ENCODE peak calls at places on chromosomes 11 and 22, in six cellular contexts. O is AG10803; F is gastrocnemius medialis; V is lower lobe of right lung; M is CD4-positive, alpha-beta T cell; U is neural crest cell. K is an unnamed sample.
A peak's percentile ranks its signal among the peaks of the same experiment; 100 is the strongest.

GRCh38 chr22:38601221-38601764 is 31.3 kb upstream of the DMC1 start:
- DNase-seq in U (no peak), M (no peak), F (no peak), V (no peak), O (no peak), K (no peak)

GRCh38 chr11:60912223-60912850 is 1.6 kb upstream of the TMEM109 start:
- DNase-seq in O (no peak), F (no peak), V (no peak), M (no peak), U (no peak), K (peak; percentile 61)

GRCh38 chr22:29079218-29079901 is 6.5 kb downstream of the KREMEN1 start:
- DNase-seq in V (no peak), F (no peak), U (no peak), M (no peak), O (peak; percentile 59), K (no peak)

GRCh38 chr22:37196539-37197450 is 8.7 kb upstream of the C1QTNF6 start:
- DNase-seq in O (peak; percentile 87), U (no peak), V (peak; percentile 80), F (peak; percentile 86), M (no peak), K (no peak)

GRCh38 chr11:65386307-65387081 is at the start of gene FRMD8:
- DNase-seq in O (peak; percentile 77), U (peak; percentile 75), V (peak; percentile 96), M (peak; percentile 91), F (peak; percentile 92), K (peak; percentile 84)

GRCh38 chr11:46050065-46050464 is 71.2 kb downstream of the PHF21A start:
- DNase-seq in M (no peak), V (peak; percentile 44), F (no peak), O (peak; percentile 91), U (peak; percentile 2), K (no peak)

GRCh38 chr11:119024430-119025098 is 6.0 kb downstream of the TRAPPC4 start:
- DNase-seq in U (no peak), V (no peak), F (no peak), M (no peak), O (no peak), K (no peak)

GRCh38 chr22:39530692-39531331 is 1.7 kb downstream of the RPS19BP1 start:
- DNase-seq in V (peak; percentile 38), F (no peak), U (peak; percentile 17), O (peak; percentile 44), M (no peak), K (peak; percentile 48)

GRCh38 chr11:44290206-44290605 is 19.7 kb downstream of the ALX4 start:
- DNase-seq in O (peak; percentile 54), U (no peak), F (no peak), V (no peak), M (no peak), K (no peak)

GRCh38 chr11:8082391-8083087 is 1.5 kb downstream of the TUB start:
- DNase-seq in V (no peak), U (no peak), F (no peak), M (no peak), O (peak; percentile 40), K (no peak)

GRCh38 chr11:68818181-68818580 is 23.5 kb downstream of the CPT1A start:
- DNase-seq in U (no peak), V (no peak), M (no peak), F (no peak), O (no peak), K (no peak)

DNA sequence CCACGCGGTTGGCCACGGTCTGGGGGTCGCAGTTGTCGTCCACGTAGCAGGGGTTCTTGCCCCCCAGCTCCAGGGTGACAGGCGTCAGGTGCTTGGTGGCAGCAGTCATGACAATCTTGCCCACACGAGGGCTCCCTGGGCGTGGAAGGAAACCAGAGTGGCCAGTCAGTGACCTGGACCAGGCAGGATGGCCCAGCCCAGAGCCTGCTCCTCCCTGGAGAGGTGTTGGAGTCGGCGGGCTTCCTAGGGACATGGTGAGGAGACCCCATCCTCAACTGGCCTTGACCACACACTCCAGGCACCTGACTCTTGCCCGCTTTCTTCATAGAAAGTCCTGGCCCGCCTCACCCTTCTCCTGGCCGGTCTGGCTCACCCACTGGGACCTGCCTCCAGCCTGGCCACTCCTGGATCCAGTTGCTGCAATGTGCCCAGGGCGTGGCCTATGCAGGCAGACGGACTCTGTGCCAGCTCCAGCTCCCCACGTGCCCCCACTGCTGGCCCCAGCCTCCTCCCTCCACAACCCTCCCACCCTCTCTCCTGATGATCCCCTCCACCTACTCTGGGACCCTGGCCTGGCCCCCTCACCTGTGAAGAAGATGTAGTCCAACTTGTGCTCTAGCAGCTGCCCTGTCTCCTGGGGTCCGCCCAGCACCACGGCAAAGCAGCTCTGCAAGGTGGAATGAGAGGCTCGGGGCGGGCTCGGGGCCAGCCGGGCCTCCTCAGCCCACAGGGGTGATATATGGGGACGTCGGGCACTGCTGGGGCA is 8.7 kb downstream of the ALDH3B2 start:
- DNase-seq in V (no peak), M (no peak), U (no peak), O (no peak), F (no peak), K (no peak)
- TF ChIP-seq CTCF in V (peak; percentile 19), M (no peak), U (peak; percentile 28), O (no peak), F (no peak), K (no peak)

GRCh38 chr22:19896665-19897355 is 42.1 kb upstream of the GNB1L start:
- DNase-seq in V (no peak), U (no peak), M (peak; percentile 65), F (no peak), O (no peak), K (peak; percentile 70)
- TF ChIP-seq CTCF in V (no peak), U (no peak), M (peak; percentile 34), F (no peak), O (no peak), K (no peak)

GRCh38 chr11:57881647-57882046 is 120.0 kb downstream of the CTNND1 start:
- DNase-seq in O (no peak), F (no peak), M (no peak), U (no peak), V (no peak), K (no peak)
- TF ChIP-seq CTCF in O (no peak), F (no peak), M (no peak), U (no peak), V (no peak), K (no peak)

GRCh38 chr11:82701847-82702520 is 31.7 kb downstream of the FAM181B start:
- DNase-seq in O (peak; percentile 17), F (no peak), U (peak; percentile 59), V (no peak), M (no peak), K (peak; percentile 42)
- TF ChIP-seq CTCF in O (peak; percentile 64), F (no peak), U (peak; percentile 82), V (peak; percentile 51), M (peak; percentile 25), K (peak; percentile 71)

GRCh38 chr22:24483966-24484545 is 11.1 kb upstream of the UPB1 start:
- DNase-seq in U (no peak), O (peak; percentile 18), F (no peak), M (no peak), V (no peak), K (no peak)

GRCh38 chr22:24486501-24486921 is 8.6 kb upstream of the UPB1 start:
- DNase-seq in U (no peak), M (no peak), V (no peak), F (no peak), O (peak; percentile 90), K (peak; percentile 40)

GRCh38 chr22:24485170-24485569 is 10.0 kb upstream of the UPB1 start:
- DNase-seq in U (no peak), F (no peak), O (no peak), M (no peak), V (no peak), K (no peak)

GRCh38 chr22:24482998-24483397 is 12.1 kb upstream of the UPB1 start:
- DNase-seq in O (no peak), V (no peak), M (no peak), U (no peak), F (no peak), K (no peak)

GRCh38 chr22:24485608-24486007 is 9.5 kb upstream of the UPB1 start:
- DNase-seq in O (no peak), F (no peak), V (no peak), U (no peak), M (no peak), K (peak; percentile 25)
- TF ChIP-seq CTCF in O (no peak), F (no peak), V (peak; percentile 21), U (no peak), M (peak; percentile 53), K (no peak)

K was measured in activated CD8-positive, alpha-beta T cell treated with anti-CD3 and anti-CD28 coated beads for 36 hours.